ENCODE peak calls at places on chromosomes 6 and 20, in seven cellular contexts. A, J, G, C, M, T and K are unnamed samples.

GRCh38 chr6:80769101-80769500 is 662.6 kb downstream of the BCKDHB start:
- DNase-seq in A (no peak), J (no peak), G (no peak), C (no peak), M (no peak), T (no peak), K (peak; percentile 91)

GRCh38 chr6:64505312-64505711 is 869.7 kb downstream of the PHF3 start:
- DNase-seq in A (peak; percentile 11), J (peak; percentile 43), G (peak; percentile 80), C (no peak), M (no peak), T (no peak), K (peak; percentile 13)

GRCh38 chr20:1943267-1944002 is 48.2 kb downstream of the SIRPA start:
- DNase-seq in A (peak; percentile 16), J (no peak), G (no peak), C (no peak), M (peak; percentile 76), T (peak; percentile 84), K (peak; percentile 82)

GRCh38 chr6:44627091-44627878 is 239.8 kb downstream of the CDC5L start:
- DNase-seq in A (no peak), J (no peak), G (peak; percentile 66), C (no peak), M (peak; percentile 80), T (peak; percentile 52), K (no peak)

GRCh38 chr20:2236266-2236665 is 59.5 kb upstream of the TGM3 start:
- DNase-seq in A (peak; percentile 62), J (no peak), G (no peak), C (no peak), M (no peak), T (no peak), K (no peak)

GRCh38 chr20:33408716-33409654 is 7.7 kb upstream of the CDK5RAP1 start:
- DNase-seq in A (no peak), J (no peak), G (no peak), C (no peak), M (no peak), T (peak; percentile 55), K (no peak)

GRCh38 chr6:24932832-24933231 is 2.9 kb downstream of the RIPOR2 start:
- DNase-seq in A (no peak), J (no peak), G (no peak), C (no peak), M (no peak), T (no peak), K (no peak)

GRCh38 chr6:122322824-122323223 is 76.6 kb upstream of the HSF2 start:
- DNase-seq in A (peak; percentile 39), J (no peak), G (no peak), C (no peak), M (no peak), T (no peak), K (peak; percentile 67)

GRCh38 chr20:18001131-18001921 is 32.5 kb downstream of the MGME1 start:
- DNase-seq in A (peak; percentile 90), J (no peak), G (no peak), C (peak; percentile 75), M (peak; percentile 69), T (peak; percentile 55), K (peak; percentile 97)

GRCh38 chr20:8421981-8422380 is 289.9 kb downstream of the PLCB1 start:
- DNase-seq in A (peak; percentile 33), J (no peak), G (no peak), C (no peak), M (no peak), T (no peak), K (no peak)

GRCh38 chr6:91366781-91367180 is 779.9 kb upstream of the MAP3K7 start:
- DNase-seq in A (no peak), J (peak; percentile 86), G (no peak), C (no peak), M (no peak), T (no peak), K (no peak)

GRCh38 chr20:32071395-32072167 is 19.5 kb downstream of the HCK start:
- DNase-seq in A (no peak), J (no peak), G (no peak), C (no peak), M (no peak), T (no peak), K (no peak)

GRCh38 chr6:1609662-1610496 is at the start of gene FOXC1:
- DNase-seq in A (peak; percentile 94), J (peak; percentile 77), G (peak; percentile 80), C (peak; percentile 85), M (peak; percentile 85), T (peak; percentile 82), K (peak; percentile 89)

GRCh38 chr20:25280574-25281535 is 33.0 kb downstream of the PYGB start:
- DNase-seq in A (no peak), J (peak; percentile 3), G (no peak), C (peak; percentile 7), M (peak; percentile 43), T (peak; percentile 45), K (no peak)

GRCh38 chr6:34730006-34730405 is 27.3 kb upstream of the SNRPC start:
- DNase-seq in A (no peak), J (no peak), G (no peak), C (no peak), M (no peak), T (no peak), K (no peak)

GRCh38 chr20:34215711-34216381 is 25.4 kb upstream of the ASIP start:
- DNase-seq in A (peak; percentile 57), J (peak; percentile 76), G (peak; percentile 95), C (peak; percentile 88), M (peak; percentile 93), T (peak; percentile 83), K (peak; percentile 61)

GRCh38 chr6:144931172-144932035 is 646.3 kb downstream of the UTRN start:
- DNase-seq in A (peak; percentile 58), J (peak; percentile 54), G (peak; percentile 78), C (peak; percentile 35), M (no peak), T (peak; percentile 51), K (peak; percentile 57)

GRCh38 chr6:5457036-5457435 is 195.7 kb downstream of the FARS2 start:
- DNase-seq in A (peak; percentile 29), J (no peak), G (no peak), C (no peak), M (no peak), T (no peak), K (peak; percentile 64)

GRCh38 chr6:31826793-31827285 is 699 bp upstream of the HSPA1B start:
- DNase-seq in A (peak; percentile 92), J (no peak), G (peak; percentile 83), C (peak; percentile 91), M (peak; percentile 91), T (peak; percentile 92), K (peak; percentile 88)

GRCh38 chr6:31579546-31580445 is 2.4 kb downstream of the LTB start:
- DNase-seq in A (no peak), J (no peak), G (no peak), C (no peak), M (no peak), T (no peak), K (no peak)

GRCh38 chr6:162058281-162058875 is 669.2 kb downstream of the PRKN start:
- DNase-seq in A (no peak), J (no peak), G (no peak), C (peak; percentile 73), M (no peak), T (no peak), K (peak; percentile 4)

GRCh38 chr6:108580645-108581044 is 19.9 kb downstream of the FOXO3 start:
- DNase-seq in A (no peak), J (no peak), G (no peak), C (no peak), M (no peak), T (no peak), K (no peak)

GRCh38 chr6:108581932-108582500 is 21.3 kb downstream of the FOXO3 start:
- DNase-seq in A (peak; percentile 39), J (no peak), G (peak; percentile 27), C (no peak), M (no peak), T (no peak), K (peak; percentile 49)

GRCh38 chr6:108578595-108579038 is 17.9 kb downstream of the FOXO3 start:
- DNase-seq in A (peak; percentile 63), J (no peak), G (no peak), C (no peak), M (no peak), T (no peak), K (peak; percentile 70)

GRCh38 chr6:108582618-108583017 is 21.9 kb downstream of the FOXO3 start:
- DNase-seq in A (no peak), J (no peak), G (no peak), C (no peak), M (no peak), T (no peak), K (no peak)

GRCh38 chr6:108581237-108581931 is 20.7 kb downstream of the FOXO3 start:
- DNase-seq in A (peak; percentile 95), J (no peak), G (no peak), C (no peak), M (no peak), T (no peak), K (peak; percentile 97)
- H3K4me3 ChIP-seq in A (peak overlapping the region; percentile 30), J (no peak overlapping the region), G (no peak overlapping the region), C (no peak overlapping the region), M (peak overlapping the region; percentile 4), T (no peak overlapping the region), K (peak overlapping the region; percentile 12)

DNA sequence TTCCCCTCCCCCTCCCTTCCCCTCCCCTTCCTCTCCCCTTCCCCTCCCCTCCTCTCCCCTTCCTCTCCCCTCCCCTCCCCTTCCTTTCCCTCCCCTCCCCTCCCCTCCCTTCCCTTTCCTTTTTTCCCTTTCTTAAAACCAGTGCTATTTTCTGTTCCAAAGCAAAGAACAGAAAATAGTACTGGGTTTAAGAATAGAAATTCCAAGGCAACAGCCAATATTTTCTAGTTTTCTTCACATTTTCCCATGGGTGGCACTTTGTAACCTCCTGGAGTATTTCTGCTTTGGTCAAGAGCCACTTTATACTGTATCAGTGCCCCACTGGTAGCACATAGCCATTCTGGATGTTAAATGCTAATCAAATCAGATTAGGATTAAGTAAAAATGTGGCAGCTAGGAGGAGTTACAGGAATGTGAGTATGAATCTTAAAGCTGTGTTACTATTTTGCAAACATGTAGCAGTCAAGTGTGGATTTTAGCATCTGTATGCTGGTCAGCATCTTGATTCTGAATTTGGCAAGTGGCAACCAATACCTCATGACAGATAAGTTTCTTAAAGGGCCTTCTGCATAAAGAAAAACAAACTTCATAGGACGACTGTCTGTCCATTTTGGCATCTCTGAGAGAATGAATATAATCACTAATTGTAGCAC is 126.4 kb downstream of the CEP57L1 start:
- DNase-seq in A (no peak), J (no peak), G (no peak), C (no peak), M (no peak), T (no peak), K (no peak)
- TF ChIP-seq CTCF in A (no peak), J (no peak), G (no peak), C (no peak), M (no peak), T (no peak), K (no peak)

DNA sequence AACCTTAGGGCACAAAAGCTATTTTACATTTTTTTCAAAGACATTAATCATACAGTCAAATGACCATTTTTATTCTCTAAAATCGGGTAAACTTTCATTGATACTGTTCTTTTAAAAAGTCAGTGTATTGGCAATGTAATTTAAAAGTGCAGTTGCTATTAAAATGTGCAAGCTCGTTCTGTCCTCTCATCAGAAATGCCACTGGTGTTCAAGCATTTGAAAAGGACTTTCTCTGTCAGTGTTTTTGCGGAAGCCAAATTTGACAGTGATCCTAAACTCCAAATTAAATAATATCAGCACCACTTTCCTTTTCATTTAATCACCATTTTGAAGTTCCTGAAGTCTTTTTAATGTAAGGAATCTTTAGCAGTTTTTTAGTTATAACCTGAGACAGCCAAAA is 69.6 kb downstream of the AFG1L start:
- DNase-seq in A (no peak), J (no peak), G (no peak), C (no peak), M (no peak), T (no peak), K (no peak)
- H3K4me3 ChIP-seq in A (no peak overlapping the region), J (no peak overlapping the region), G (no peak overlapping the region), C (no peak overlapping the region), M (no peak overlapping the region), T (no peak overlapping the region), K (no peak overlapping the region)

GRCh38 chr6:157911278-157911677 is 70.4 kb upstream of the SYNJ2 start:
- DNase-seq in A (no peak), J (peak; percentile 20), G (peak; percentile 17), C (no peak), M (no peak), T (no peak), K (no peak)
- TF ChIP-seq CTCF in A (no peak), J (peak; percentile 40), G (no peak), C (no peak), M (no peak), T (no peak), K (no peak)